ENCODE peak calls at places on chromosomes 12 and 14, in eight cellular contexts. M, D, P, C, H, J, Q and B are unnamed samples.

GRCh38 chr12:77855548-77855947 is 24.9 kb downstream of the NAV3 start:
- DNase-seq in P (no peak), J (no peak), M (no peak), H (peak; percentile 13), D (no peak), Q (no peak), C (no peak), B (no peak)

GRCh38 chr12:18576104-18576622 is 161.6 kb downstream of the PLCZ1 start:
- DNase-seq in Q (no peak), H (peak; percentile 12), P (no peak), M (no peak), C (peak; percentile 25), D (no peak), J (no peak), B (no peak)

GRCh38 chr12:125183187-125184067 is 118.2 kb downstream of the AACS start:
- DNase-seq in M (peak; percentile 71), D (peak; percentile 79), H (peak; percentile 60), C (peak; percentile 80), J (peak; percentile 73), Q (peak; percentile 65), P (peak; percentile 70), B (peak; percentile 27)

GRCh38 chr14:53510281-53510912 is 357.3 kb upstream of the DDHD1 start:
- DNase-seq in Q (no peak), J (no peak), D (no peak), M (no peak), H (no peak), P (no peak), C (no peak), B (no peak)

GRCh38 chr14:74140374-74140850 is 55.7 kb downstream of the LIN52 start:
- DNase-seq in D (no peak), Q (no peak), J (no peak), H (no peak), M (no peak), C (no peak), P (no peak), B (no peak)

GRCh38 chr14:83940253-83940652 is 1589.7 kb upstream of the FLRT2 start:
- DNase-seq in H (no peak), C (no peak), D (no peak), M (no peak), Q (no peak), P (no peak), J (no peak), B (no peak)

GRCh38 chr12:28973491-28973890 is 175.6 kb upstream of the FAR2 start:
- DNase-seq in C (no peak), Q (no peak), J (no peak), H (peak; percentile 76), P (no peak), D (no peak), M (no peak), B (no peak)

GRCh38 chr14:105411017-105411941 is 8.3 kb upstream of the MTA1 start:
- DNase-seq in J (no peak), H (peak; percentile 12), D (no peak), M (no peak), P (no peak), Q (no peak), C (peak; percentile 42), B (no peak)

GRCh38 chr12:116759783-116760581 is 21.9 kb downstream of the RNFT2 start:
- DNase-seq in H (no peak), Q (no peak), C (no peak), P (peak; percentile 47), M (peak; percentile 31), D (no peak), J (no peak), B (peak; percentile 2)

GRCh38 chr12:44812062-44812461 is 64.1 kb downstream of the NELL2 start:
- DNase-seq in C (no peak), H (no peak), M (peak; percentile 52), P (peak; percentile 68), J (no peak), Q (peak; percentile 29), D (no peak), B (no peak)